ENCODE peak calls at places on chromosomes 1 and 21, in eight cellular contexts. J is sciatic nerve, O is WTC11, K is SW480, F is stomach, R is ovary, E is omental fat pad, P is fibroblast of the aortic adventitia. G is an unnamed sample.

GRCh38 chr21:33199516-33200217 is 30.1 kb upstream of the IFNAR2 start:
- DNase-seq in R (peak; percentile 68), J (peak; percentile 88), F (peak; percentile 83), O (peak; percentile 56), K (peak; percentile 92), P (peak; percentile 97), E (peak; percentile 70), G (peak; percentile 93)

GRCh38 chr1:243996223-243996622 is 54.9 kb upstream of the ZBTB18 start:
- DNase-seq in F (no peak), K (no peak), R (no peak), P (no peak), O (no peak), E (no peak), J (no peak), G (no peak)

GRCh38 chr1:88296227-88297010 is 387.7 kb upstream of the PKN2 start:
- DNase-seq in R (no peak), J (no peak), O (no peak), E (no peak), K (no peak), P (no peak), F (no peak), G (no peak)

GRCh38 chr1:205711105-205712048 is 31.1 kb upstream of the SLC45A3 start:
- DNase-seq in R (no peak), P (peak; percentile 91), K (peak; percentile 66), F (peak; percentile 71), E (peak; percentile 58), J (no peak), O (peak; percentile 65), G (peak; percentile 85)

GRCh38 chr21:34592120-34592561 is 22.8 kb downstream of the RCAN1 start:
- DNase-seq in E (no peak), F (peak; percentile 74), P (peak; percentile 68), K (no peak), J (no peak), R (no peak), O (no peak), G (peak; percentile 61)

GRCh38 chr1:235027076-235027861 is 101.4 kb downstream of the TOMM20 start:
- DNase-seq in K (no peak), O (no peak), F (peak; percentile 5), P (no peak), E (no peak), J (peak; percentile 42), R (no peak), G (no peak)

GRCh38 chr1:21292991-21293536 is 2.8 kb upstream of the ECE1 start:
- DNase-seq in E (no peak), R (no peak), J (no peak), F (no peak), K (no peak), P (no peak), O (no peak), G (no peak)

GRCh38 chr1:15678578-15678977 is 5.5 kb upstream of the PLEKHM2 start:
- DNase-seq in K (peak; percentile 74), F (no peak), E (no peak), P (peak; percentile 67), J (no peak), R (no peak), O (no peak), G (no peak)

GRCh38 chr21:31505975-31506374 is 153.5 kb upstream of the SOD1 start:
- DNase-seq in E (no peak), O (no peak), R (no peak), F (no peak), J (no peak), P (no peak), K (no peak), G (no peak)

GRCh38 chr1:226664413-226665101 is 74.5 kb downstream of the ITPKB start:
- DNase-seq in J (no peak), K (no peak), F (peak; percentile 74), R (no peak), O (no peak), E (no peak), P (peak; percentile 95), G (no peak)

GRCh38 chr1:158112994-158113758 is 67.5 kb upstream of the CD1D start:
- DNase-seq in K (peak; percentile 35), R (peak; percentile 50), E (no peak), P (no peak), F (no peak), O (peak; percentile 65), J (peak; percentile 70), G (no peak)

GRCh38 chr21:15826147-15826780 is 96.5 kb downstream of the USP25 start:
- DNase-seq in P (peak; percentile 59), F (no peak), O (peak; percentile 13), R (no peak), K (peak; percentile 58), J (no peak), E (no peak), G (no peak)

GRCh38 chr1:110102081-110102480 is 10.2 kb upstream of the UBL4B start:
- DNase-seq in F (no peak), R (no peak), K (no peak), J (no peak), E (no peak), P (no peak), O (no peak), G (no peak)